ENCODE peak calls at places on chromosomes 12 and 14, in nine cellular contexts. One of them, this sample, is unnamed.

GRCh38 chr12:88235183-88235833 is 93.2 kb downstream of the TMTC3 start:
- DNase-seq in left cardiac atrium: no peak
- DNase-seq in CD8-positive, alpha-beta memory T cell: no peak
- DNase-seq in activated T-cell treated with anti-CD3 and anti-CD28 coated beads for 1 hour: no peak
- DNase-seq in fibroblast of lung: no peak
- DNase-seq in kidney epithelial cell: no peak
- DNase-seq in stromal cell of bone marrow: no peak
- DNase-seq in K562: no peak
- DNase-seq in T47D: no peak
- DNase-seq in this sample: no peak

GRCh38 chr12:3321881-3322280 is 169.1 kb upstream of the PRMT8 start:
- DNase-seq in left cardiac atrium: peak; percentile 2
- DNase-seq in CD8-positive, alpha-beta memory T cell: no peak
- DNase-seq in activated T-cell treated with anti-CD3 and anti-CD28 coated beads for 1 hour: no peak
- DNase-seq in fibroblast of lung: no peak
- DNase-seq in kidney epithelial cell: no peak
- DNase-seq in stromal cell of bone marrow: no peak
- DNase-seq in K562: no peak
- DNase-seq in T47D: no peak
- DNase-seq in this sample: no peak

GRCh38 chr12:1917172-1918070 is 1.0 kb downstream of the CACNA2D4 start:
- DNase-seq in left cardiac atrium: no peak
- DNase-seq in CD8-positive, alpha-beta memory T cell: no peak
- DNase-seq in activated T-cell treated with anti-CD3 and anti-CD28 coated beads for 1 hour: no peak
- DNase-seq in fibroblast of lung: no peak
- DNase-seq in kidney epithelial cell: no peak
- DNase-seq in stromal cell of bone marrow: no peak
- DNase-seq in K562: peak; percentile 32
- DNase-seq in T47D: no peak
- DNase-seq in this sample: no peak

GRCh38 chr12:15634010-15634676 is 155.0 kb downstream of the EPS8 start:
- DNase-seq in left cardiac atrium: no peak
- DNase-seq in CD8-positive, alpha-beta memory T cell: no peak
- DNase-seq in activated T-cell treated with anti-CD3 and anti-CD28 coated beads for 1 hour: no peak
- DNase-seq in fibroblast of lung: peak; percentile 76
- DNase-seq in kidney epithelial cell: no peak
- DNase-seq in stromal cell of bone marrow: no peak
- DNase-seq in K562: no peak
- DNase-seq in T47D: no peak
- DNase-seq in this sample: no peak

GRCh38 chr12:106954462-106955376 is 988 bp upstream of the TMEM263 start:
- DNase-seq in left cardiac atrium: peak; percentile 58
- DNase-seq in CD8-positive, alpha-beta memory T cell: peak; percentile 9
- DNase-seq in activated T-cell treated with anti-CD3 and anti-CD28 coated beads for 1 hour: peak; percentile 4
- DNase-seq in fibroblast of lung: peak; percentile 8
- DNase-seq in kidney epithelial cell: no peak
- DNase-seq in stromal cell of bone marrow: no peak
- DNase-seq in K562: peak; percentile 45
- DNase-seq in T47D: no peak
- DNase-seq in this sample: peak; percentile 68

GRCh38 chr12:29519585-29520182 is 22.2 kb upstream of the OVCH1 start:
- DNase-seq in left cardiac atrium: peak; percentile 31
- DNase-seq in CD8-positive, alpha-beta memory T cell: no peak
- DNase-seq in activated T-cell treated with anti-CD3 and anti-CD28 coated beads for 1 hour: no peak
- DNase-seq in fibroblast of lung: peak; percentile 81
- DNase-seq in kidney epithelial cell: no peak
- DNase-seq in stromal cell of bone marrow: peak; percentile 38
- DNase-seq in K562: peak; percentile 23
- DNase-seq in T47D: peak; percentile 69
- DNase-seq in this sample: no peak

GRCh38 chr14:40113671-40114070 is 681.4 kb upstream of the FBXO33 start:
- DNase-seq in left cardiac atrium: no peak
- DNase-seq in CD8-positive, alpha-beta memory T cell: no peak
- DNase-seq in activated T-cell treated with anti-CD3 and anti-CD28 coated beads for 1 hour: no peak
- DNase-seq in fibroblast of lung: no peak
- DNase-seq in kidney epithelial cell: no peak
- DNase-seq in stromal cell of bone marrow: no peak
- DNase-seq in K562: no peak
- DNase-seq in T47D: no peak
- DNase-seq in this sample: no peak

GRCh38 chr12:59077153-59077930 is 157.0 kb upstream of the LRIG3 start:
- DNase-seq in left cardiac atrium: peak; percentile 29
- DNase-seq in CD8-positive, alpha-beta memory T cell: no peak
- DNase-seq in activated T-cell treated with anti-CD3 and anti-CD28 coated beads for 1 hour: no peak
- DNase-seq in fibroblast of lung: peak; percentile 42
- DNase-seq in kidney epithelial cell: no peak
- DNase-seq in stromal cell of bone marrow: no peak
- DNase-seq in K562: no peak
- DNase-seq in T47D: peak; percentile 80
- DNase-seq in this sample: no peak

GRCh38 chr12:124754949-124755800 is 108.5 kb downstream of the SCARB1 start:
- DNase-seq in left cardiac atrium: peak; percentile 88
- DNase-seq in CD8-positive, alpha-beta memory T cell: no peak
- DNase-seq in activated T-cell treated with anti-CD3 and anti-CD28 coated beads for 1 hour: no peak
- DNase-seq in fibroblast of lung: peak; percentile 96
- DNase-seq in kidney epithelial cell: no peak
- DNase-seq in stromal cell of bone marrow: no peak
- DNase-seq in K562: no peak
- DNase-seq in T47D: no peak
- DNase-seq in this sample: peak; percentile 91

GRCh38 chr12:5691943-5692342 is 253.1 kb downstream of the ANO2 start:
- DNase-seq in left cardiac atrium: no peak
- DNase-seq in CD8-positive, alpha-beta memory T cell: no peak
- DNase-seq in activated T-cell treated with anti-CD3 and anti-CD28 coated beads for 1 hour: no peak
- DNase-seq in fibroblast of lung: peak; percentile 9
- DNase-seq in kidney epithelial cell: no peak
- DNase-seq in stromal cell of bone marrow: no peak
- DNase-seq in K562: no peak
- DNase-seq in T47D: no peak
- DNase-seq in this sample: peak; percentile 35